ENCODE peak calls at places on chromosomes 16 and 17, in five cellular contexts. C is SJSA1, N is NCI-H748 treated with DMSO at 0.1 percent for 48 hours, J is T-helper 2 cell, Y is GM04503. G is an unnamed sample.

GRCh38 chr17:45650601-45651000 is 133.5 kb upstream of the CRHR1 start:
- DNase-seq in N (no peak), Y (no peak), J (no peak), C (no peak), G (no peak)

GRCh38 chr17:35479271-35479670 is 30.7 kb upstream of the SLFN13 start:
- DNase-seq in N (no peak), Y (no peak), J (no peak), C (no peak), G (no peak)

GRCh38 chr16:72124761-72125634 is 31.4 kb downstream of the DHX38 start:
- DNase-seq in J (no peak), C (peak; percentile 63), Y (no peak), N (peak; percentile 35), G (peak; percentile 76)

GRCh38 chr17:68832140-68832871 is 122.9 kb downstream of the ABCA8 start:
- DNase-seq in C (no peak), N (no peak), Y (no peak), J (no peak), G (no peak)

GRCh38 chr17:78557598-78558039 is 19.6 kb downstream of the DNAH17 start:
- DNase-seq in N (no peak), C (no peak), Y (peak; percentile 44), J (no peak), G (no peak)

GRCh38 chr17:59533694-59534093 is 31.7 kb upstream of the DHX40 start:
- DNase-seq in Y (no peak), N (no peak), J (no peak), C (no peak), G (no peak)

GRCh38 chr16:18984425-18985005 is 781 bp downstream of the TMC7 start:
- DNase-seq in C (no peak), J (no peak), N (no peak), Y (no peak), G (no peak)

GRCh38 chr17:21272881-21273839 is 11.4 kb upstream of the MAP2K3 start:
- DNase-seq in N (no peak), J (no peak), Y (no peak), C (no peak), G (no peak)

GRCh38 chr17:2058521-2059124 is 3.7 kb downstream of the HIC1 start:
- DNase-seq in C (peak; percentile 51), N (no peak), J (peak; percentile 47), Y (no peak), G (peak; percentile 66)

GRCh38 chr16:25012525-25012991 is 2.6 kb downstream of the ARHGAP17 start:
- DNase-seq in C (peak; percentile 56), Y (peak; percentile 91), J (no peak), N (no peak), G (no peak)

GRCh38 chr16:769201-769769 is 8.8 kb downstream of the MSLN start:
- DNase-seq in Y (no peak), J (no peak), C (no peak), N (no peak), G (no peak)

GRCh38 chr17:62761884-62762283 is 46.2 kb downstream of the MARCHF10 start:
- DNase-seq in J (no peak), N (peak; percentile 10), C (no peak), Y (no peak), G (no peak)

GRCh38 chr17:73184133-73184993 is 8.5 kb upstream of the COG1 start:
- DNase-seq in Y (no peak), J (no peak), N (no peak), C (no peak), G (no peak)

GRCh38 chr17:57277923-57278604 is 21.7 kb downstream of the MSI2 start:
- DNase-seq in J (no peak), N (no peak), Y (no peak), C (no peak), G (no peak)

GRCh38 chr17:72575542-72576233 is 454.9 kb downstream of the SOX9 start:
- DNase-seq in N (no peak), C (no peak), Y (no peak), J (no peak), G (no peak)

GRCh38 chr16:86709902-86710601 is 131.7 kb downstream of the FOXL1 start:
- DNase-seq in Y (no peak), N (no peak), J (no peak), C (no peak), G (no peak)

GRCh38 chr17:27603870-27604794 is 26.9 kb upstream of the LGALS9 start:
- DNase-seq in N (no peak), C (no peak), Y (no peak), J (no peak), G (no peak)

GRCh38 chr16:4788489-4788889 is 344 bp upstream of the SEPTIN12 start:
- DNase-seq in Y (no peak), J (no peak), C (no peak), N (no peak), G (no peak)

GRCh38 chr17:61414936-61415251 is 15.3 kb downstream of the TBX2 start:
- DNase-seq in N (no peak), Y (no peak), C (no peak), J (no peak), G (no peak)

GRCh38 chr16:88014201-88014781 is 63.1 kb downstream of the BANP start:
- DNase-seq in C (peak; percentile 94), N (no peak), J (no peak), Y (no peak), G (no peak)

GRCh38 chr16:51383909-51384308 is 232.8 kb upstream of the SALL1 start:
- DNase-seq in Y (no peak), C (no peak), N (no peak), J (no peak), G (no peak)

GRCh38 chr16:67177743-67178699 is 5.7 kb downstream of the MATCAP1 start:
- DNase-seq in C (no peak), Y (no peak), N (peak; percentile 72), J (peak; percentile 38), G (no peak)

GRCh38 chr17:29583324-29584248 is 5.9 kb downstream of the GIT1 start:
- DNase-seq in C (no peak), J (no peak), N (no peak), Y (no peak), G (no peak)

GRCh38 chr17:60087882-60088669 is 9.4 kb upstream of the HEATR6 start:
- DNase-seq in Y (no peak), N (no peak), J (no peak), C (peak; percentile 63), G (no peak)

GRCh38 chr16:79653337-79654000 is 52.9 kb upstream of the MAF start:
- DNase-seq in N (no peak), J (no peak), C (no peak), Y (no peak), G (no peak)

GRCh38 chr16:65532218-65532617 is 410.4 kb upstream of the CDH11 start:
- DNase-seq in Y (no peak), J (no peak), C (no peak), N (peak; percentile 67), G (no peak)

GRCh38 chr17:18117974-18118632 is 9.5 kb downstream of the MYO15A start:
- DNase-seq in J (no peak), Y (no peak), C (no peak), N (no peak), G (no peak)

GRCh38 chr16:66996324-66996982 is 8.1 kb downstream of the CES4A start:
- DNase-seq in N (no peak), J (no peak), Y (peak; percentile 56), C (no peak), G (no peak)

GRCh38 chr17:39800540-39800939 is 62.8 kb downstream of the GRB7 start:
- DNase-seq in N (no peak), Y (no peak), J (no peak), C (no peak), G (no peak)

GRCh38 chr17:48160177-48160967 is 52.8 kb downstream of the SNX11 start:
- DNase-seq in Y (no peak), J (no peak), N (peak; percentile 97), C (no peak), G (no peak)

GRCh38 chr16:75251280-75252048 is at the start of gene BCAR1:
- DNase-seq in C (peak; percentile 93), N (peak; percentile 38), Y (peak; percentile 65), J (no peak), G (peak; percentile 90)

GRCh38 chr17:68383443-68384321 is 73.6 kb downstream of the WIPI1 start:
- DNase-seq in C (peak; percentile 88), Y (peak; percentile 90), J (no peak), N (no peak), G (no peak)

GRCh38 chr16:2592786-2593185 is 55.0 kb downstream of the PDPK1 start:
- DNase-seq in Y (no peak), J (no peak), C (no peak), N (no peak), G (no peak)

G was measured in endothelial cell.